ENCODE peak calls at places on chromosome 11, in five cellular contexts. P is cardiac muscle cell, T is BJ, N is kidney, D is AG10803. I is an unnamed sample.

GRCh38 chr11:101346591-101346990 is 217.0 kb upstream of the PGR start:
- DNase-seq in P (no peak), T (peak; percentile 51), N (no peak), D (peak; percentile 80), I (peak; percentile 1)

GRCh38 chr11:70763606-70764005 is 365.3 kb downstream of the CTTN start:
- DNase-seq in P (no peak), T (peak; percentile 59), N (no peak), D (peak; percentile 11), I (peak; percentile 78)

GRCh38 chr11:28833670-28834069 is 725.5 kb downstream of the METTL15 start:
- DNase-seq in P (no peak), T (peak; percentile 65), N (no peak), D (peak; percentile 96), I (peak; percentile 86)

GRCh38 chr11:3786781-3787428 is 10.4 kb downstream of the NUP98 start:
- DNase-seq in P (no peak), T (no peak), N (no peak), D (peak; percentile 56), I (no peak)

GRCh38 chr11:69551963-69552362 is 70.5 kb downstream of the LINC01488 start:
- DNase-seq in P (no peak), T (no peak), N (no peak), D (no peak), I (no peak)

GRCh38 chr11:84503503-84503902 is 1123.6 kb downstream of the DLG2 start:
- DNase-seq in P (no peak), T (no peak), N (no peak), D (no peak), I (no peak)

GRCh38 chr11:62556102-62556871 is 9.7 kb upstream of the AHNAK start:
- DNase-seq in P (peak; percentile 87), T (peak; percentile 81), N (peak; percentile 97), D (peak; percentile 95), I (peak; percentile 100)

GRCh38 chr11:17722000-17722643 is 2.8 kb downstream of the MYOD1 start:
- DNase-seq in P (no peak), T (no peak), N (no peak), D (no peak), I (peak; percentile 61)

GRCh38 chr11:83403990-83404389 is 117.8 kb upstream of the CCDC90B start:
- DNase-seq in P (no peak), T (no peak), N (no peak), D (no peak), I (no peak)

GRCh38 chr11:57641011-57641410 is 8.7 kb downstream of the YPEL4 start:
- DNase-seq in P (peak; percentile 71), T (no peak), N (no peak), D (no peak), I (no peak)

GRCh38 chr11:6251990-6252473 is 7.6 kb upstream of the CCKBR start:
- DNase-seq in P (no peak), T (no peak), N (no peak), D (no peak), I (peak; percentile 29)

GRCh38 chr11:40037005-40037404 is 1422.4 kb downstream of the LRRC4C start:
- DNase-seq in P (peak; percentile 30), T (no peak), N (no peak), D (no peak), I (no peak)

GRCh38 chr11:9109858-9110731 is 18.7 kb upstream of the SCUBE2 start:
- DNase-seq in P (no peak), T (no peak), N (no peak), D (no peak), I (no peak)

GRCh38 chr11:61148016-61148640 is 13.1 kb downstream of the VPS37C start:
- DNase-seq in P (no peak), T (no peak), N (no peak), D (no peak), I (no peak)

GRCh38 chr11:44167047-44167446 is 71.6 kb downstream of the EXT2 start:
- DNase-seq in P (no peak), T (no peak), N (no peak), D (no peak), I (no peak)

GRCh38 chr11:2523821-2524391 is 79.1 kb downstream of the KCNQ1 start:
- DNase-seq in P (no peak), T (no peak), N (peak; percentile 67), D (no peak), I (no peak)

GRCh38 chr11:8070417-8071101 is 10.5 kb upstream of the TUB start:
- DNase-seq in P (peak; percentile 64), T (no peak), N (no peak), D (peak; percentile 41), I (no peak)

GRCh38 chr11:76025068-76025467 is 181.2 kb downstream of the WNT11 start:
- DNase-seq in P (no peak), T (peak; percentile 83), N (no peak), D (peak; percentile 93), I (peak; percentile 85)

DNA sequence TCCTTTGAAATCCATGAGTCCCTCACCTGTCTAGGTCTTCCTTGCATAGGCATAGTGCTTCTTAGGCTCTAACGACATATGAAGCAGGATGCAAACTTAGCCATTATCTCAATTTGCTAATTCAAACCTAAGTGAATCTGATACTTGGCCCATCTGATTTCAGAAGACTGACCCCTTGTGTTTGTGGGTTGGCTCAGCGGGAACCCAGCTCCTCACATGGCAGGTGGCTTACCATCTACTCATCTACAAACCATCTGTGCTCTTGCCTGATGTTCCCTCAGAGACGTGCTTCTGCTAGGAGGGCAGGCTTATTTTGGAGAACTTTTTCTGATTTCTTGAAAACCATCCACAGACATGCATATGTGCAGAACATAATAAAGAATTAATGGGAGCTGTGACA is 15.2 kb downstream of the ELMOD1 start:
- DNase-seq in P (no peak), T (no peak), N (no peak), D (no peak), I (no peak)
- TF ChIP-seq CTCF in P (no peak), T (peak; percentile 19), N (no peak), D (peak; percentile 13), I (no peak)

GRCh38 chr11:67397986-67398660 is 3.5 kb downstream of the PPP1CA start:
- DNase-seq in P (no peak), T (no peak), N (no peak), D (no peak), I (no peak)
- H3K4me3 ChIP-seq in P (no peak overlapping the region), T (no peak overlapping the region), N (no peak overlapping the region), D (no peak overlapping the region), I (no peak overlapping the region)

GRCh38 chr11:107915229-107915628 is 13.0 kb upstream of the RAB39A start:
- DNase-seq in P (no peak), T (no peak), N (no peak), D (no peak), I (no peak)

GRCh38 chr11:107921997-107922396 is 6.3 kb upstream of the RAB39A start:
- DNase-seq in P (no peak), T (no peak), N (no peak), D (no peak), I (no peak)

DNA sequence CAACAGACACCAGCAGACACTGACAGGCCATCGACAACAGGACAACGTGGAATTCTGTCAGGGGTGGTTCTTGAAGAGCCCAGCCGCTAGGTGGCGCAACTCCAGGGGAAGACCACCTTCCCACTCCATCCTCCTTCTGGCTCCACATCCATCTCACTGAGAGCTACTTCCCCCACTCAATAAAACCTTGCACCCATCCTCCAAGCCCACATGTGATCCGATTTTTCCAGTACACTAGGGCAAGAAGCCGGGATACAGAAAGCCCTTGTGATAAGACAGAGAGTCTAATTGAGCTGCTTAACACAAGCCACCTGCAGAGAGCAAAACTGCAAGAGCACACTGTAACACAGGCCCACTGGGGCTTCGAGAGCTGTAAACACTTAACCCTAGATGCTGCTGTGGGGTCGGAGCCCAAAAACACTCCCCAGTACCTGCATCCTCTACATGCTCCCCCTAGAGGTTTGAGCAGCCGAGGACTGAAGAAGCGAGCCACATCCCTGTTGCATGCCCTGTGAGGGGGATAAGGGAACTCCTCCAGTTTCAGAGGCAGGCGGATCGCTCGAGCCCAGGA is 11.5 kb upstream of the RAB39A start:
- DNase-seq in P (peak; percentile 68), T (no peak), N (no peak), D (peak; percentile 18), I (peak; percentile 10)
- TF ChIP-seq CTCF in P (peak; percentile 52), T (peak; percentile 49), N (peak; percentile 25), D (peak; percentile 66), I (peak; percentile 60)

DNA sequence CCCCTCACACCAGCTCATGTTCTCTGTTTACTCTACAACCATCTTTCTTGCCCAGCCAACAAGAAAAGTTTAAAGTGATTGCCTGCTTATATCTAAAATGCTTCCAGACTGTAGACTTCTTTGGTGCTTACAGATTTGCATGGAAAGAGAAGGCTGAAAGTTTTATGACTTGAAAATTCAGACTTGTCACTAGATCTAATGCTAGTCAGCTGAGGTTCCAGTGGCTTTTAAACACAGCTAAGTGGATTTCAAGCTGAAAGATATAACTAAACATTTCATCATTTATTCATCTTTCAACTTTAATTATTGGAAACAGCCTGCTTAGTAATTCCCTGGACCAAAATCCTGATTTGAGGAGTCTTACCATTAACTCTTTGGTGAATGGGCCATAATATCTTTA is 178.4 kb downstream of the NAV2 start:
- DNase-seq in P (no peak), T (peak; percentile 65), N (no peak), D (no peak), I (no peak)
- H3K4me3 ChIP-seq in P (no peak overlapping the region), T (no peak overlapping the region), N (no peak overlapping the region), D (no peak overlapping the region), I (no peak overlapping the region)

GRCh38 chr11:119970566-119970965 is 167.3 kb downstream of the TRIM29 start:
- DNase-seq in P (no peak), T (no peak), N (no peak), D (no peak), I (no peak)
- TF ChIP-seq CTCF in P (no peak), T (no peak), N (no peak), D (no peak), I (no peak)